ENCODE peak calls at places on chromosomes 5 and 9, in four cellular contexts. L is HCT116, Q is mucosa of descending colon, H is tibial artery. N is an unnamed sample.

GRCh38 chr5:89105836-89106235 is 222.9 kb upstream of the MEF2C start:
- DNase-seq in L (no peak), Q (no peak), H (no peak), N (no peak)

GRCh38 chr9:73118297-73118696 is 33.4 kb upstream of the ANXA1 start:
- DNase-seq in H (no peak), Q (no peak), L (no peak), N (no peak)

GRCh38 chr5:32708949-32709348 is 2.2 kb upstream of the NPR3 start:
- DNase-seq in Q (no peak), L (no peak), H (no peak), N (no peak)

GRCh38 chr5:39517800-39518199 is 93.0 kb upstream of the DAB2 start:
- DNase-seq in Q (no peak), H (no peak), L (no peak), N (no peak)

GRCh38 chr9:16367605-16368424 is 502.7 kb downstream of the BNC2 start:
- DNase-seq in L (no peak), Q (no peak), H (no peak), N (no peak)

GRCh38 chr9:26131891-26132290 is 453.6 kb upstream of the TUSC1 start:
- DNase-seq in L (no peak), Q (no peak), H (no peak), N (no peak)

GRCh38 chr5:167870055-167870454 is 421.4 kb upstream of the WWC1 start:
- DNase-seq in Q (no peak), L (no peak), H (no peak), N (no peak)

GRCh38 chr9:128258326-128258725 is 17.5 kb downstream of the GOLGA2 start:
- DNase-seq in Q (no peak), L (no peak), H (no peak), N (no peak)

GRCh38 chr9:4774209-4774608 is 18.5 kb upstream of the RCL1 start:
- DNase-seq in H (peak; percentile 79), L (no peak), Q (no peak), N (no peak)

GRCh38 chr5:142906863-142907671 is 136.9 kb downstream of the ARHGAP26 start:
- DNase-seq in Q (no peak), L (no peak), H (no peak), N (no peak)

GRCh38 chr9:74083681-74084433 is 413.3 kb upstream of the RORB start:
- DNase-seq in H (no peak), Q (no peak), L (no peak), N (no peak)

GRCh38 chr5:132813599-132814440 is 718 bp downstream of the SOWAHA start:
- DNase-seq in H (peak; percentile 68), L (no peak), Q (no peak), N (peak; percentile 47)

GRCh38 chr9:113973963-113974413 is 97.9 kb downstream of the ZNF618 start:
- DNase-seq in L (no peak), Q (no peak), H (no peak), N (no peak)

GRCh38 chr5:132850066-132850465 is 16.2 kb downstream of the GDF9 start:
- DNase-seq in L (no peak), Q (no peak), H (no peak), N (no peak)

GRCh38 chr9:99822596-99823391 is 1.1 kb downstream of the NR4A3 start:
- DNase-seq in L (no peak), Q (peak; percentile 56), H (peak; percentile 72), N (peak; percentile 48)

GRCh38 chr9:99103505-99103904 is 1.4 kb upstream of the TGFBR1 start:
- DNase-seq in H (no peak), Q (no peak), L (no peak), N (no peak)

DNA sequence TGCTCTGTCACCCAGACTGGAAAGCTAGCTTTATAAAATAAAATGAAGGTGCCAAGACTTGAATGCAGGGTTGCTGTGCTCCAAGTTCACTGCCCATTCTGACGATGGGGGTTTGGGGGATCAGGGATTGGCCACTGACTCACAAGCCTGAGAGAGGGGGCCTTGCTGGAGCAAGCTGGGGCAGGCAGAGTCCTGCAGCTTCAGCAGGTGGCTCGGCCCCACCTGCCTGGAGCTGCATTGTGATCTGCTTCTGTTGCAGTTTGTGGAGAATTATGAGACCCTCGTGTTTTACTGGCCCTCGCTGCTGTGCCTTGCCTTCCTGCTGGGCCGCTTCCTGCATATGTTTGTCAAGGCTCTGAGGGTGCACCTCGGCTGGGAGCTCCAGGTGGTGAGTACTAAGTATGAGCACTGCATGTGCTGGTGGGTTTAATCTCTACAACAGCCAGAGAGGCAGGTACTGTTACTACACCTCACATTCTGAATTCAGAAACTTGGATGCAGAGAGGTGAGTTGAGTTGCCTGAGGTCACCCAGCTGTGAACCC is 31.1 kb upstream of the CCDC180 start:
- DNase-seq in Q (no peak), L (no peak), H (no peak), N (no peak)
- TF ChIP-seq CTCF in Q (no peak), L (no peak), H (no peak), N (no peak)

GRCh38 chr5:172834570-172835245 is 657 bp downstream of the ERGIC1 start:
- DNase-seq in Q (peak; percentile 65), H (no peak), L (no peak), N (no peak)
- TF ChIP-seq CTCF in Q (no peak), H (no peak), L (no peak), N (no peak)

GRCh38 chr5:34686762-34687268 is 30.7 kb downstream of the RAI14 start:
- DNase-seq in H (peak; percentile 85), L (peak; percentile 94), Q (peak; percentile 56), N (no peak)
- TF ChIP-seq CTCF in H (no peak), L (no peak), Q (no peak), N (no peak)

GRCh38 chr9:96026655-96027213 is 151.2 kb downstream of the ERCC6L2 start:
- DNase-seq in H (no peak), L (no peak), Q (no peak), N (no peak)

GRCh38 chr9:96029722-96030515 is 154.4 kb downstream of the ERCC6L2 start:
- DNase-seq in H (no peak), Q (no peak), L (no peak), N (no peak)

GRCh38 chr9:96027271-96028131 is 152.0 kb downstream of the ERCC6L2 start:
- DNase-seq in H (no peak), L (no peak), Q (peak; percentile 52), N (no peak)

GRCh38 chr9:96022445-96023031 is 147.0 kb downstream of the ERCC6L2 start:
- DNase-seq in H (no peak), Q (no peak), L (no peak), N (no peak)

GRCh38 chr9:96025995-96026572 is 150.6 kb downstream of the ERCC6L2 start:
- DNase-seq in L (no peak), Q (peak; percentile 50), H (no peak), N (no peak)
- TF ChIP-seq CTCF in L (peak; percentile 18), Q (no peak), H (no peak), N (no peak)

DNA sequence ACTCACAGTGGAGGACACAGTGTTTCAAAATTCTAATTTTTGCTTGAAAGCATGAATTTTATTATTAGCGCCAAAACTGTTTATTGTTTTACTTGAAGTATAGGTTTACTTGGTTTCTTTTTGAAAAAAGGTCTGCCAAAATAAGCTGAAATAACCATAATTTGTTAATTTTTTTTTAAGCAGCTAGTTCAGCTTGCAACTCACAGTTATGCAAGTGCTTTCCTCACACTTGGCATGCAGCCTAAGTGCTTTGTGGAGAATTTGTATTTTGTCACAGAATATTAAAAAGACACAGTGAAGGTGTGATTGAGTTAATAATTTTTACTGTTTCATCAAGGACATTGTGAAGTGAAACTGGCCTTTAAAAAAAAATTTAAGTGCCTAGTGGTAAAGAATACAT is 21.6 kb downstream of the PBX3 start:
- DNase-seq in H (no peak), L (no peak), Q (no peak), N (no peak)
- TF ChIP-seq CTCF in H (no peak), L (no peak), Q (no peak), N (no peak)

GRCh38 chr5:141095263-141095641 is 837 bp downstream of the PCDHB2 start:
- DNase-seq in H (no peak), Q (no peak), L (no peak), N (no peak)

GRCh38 chr5:141100243-141100805 is at the start of gene PCDHB3:
- DNase-seq in L (peak; percentile 16), Q (no peak), H (no peak), N (no peak)

DNA sequence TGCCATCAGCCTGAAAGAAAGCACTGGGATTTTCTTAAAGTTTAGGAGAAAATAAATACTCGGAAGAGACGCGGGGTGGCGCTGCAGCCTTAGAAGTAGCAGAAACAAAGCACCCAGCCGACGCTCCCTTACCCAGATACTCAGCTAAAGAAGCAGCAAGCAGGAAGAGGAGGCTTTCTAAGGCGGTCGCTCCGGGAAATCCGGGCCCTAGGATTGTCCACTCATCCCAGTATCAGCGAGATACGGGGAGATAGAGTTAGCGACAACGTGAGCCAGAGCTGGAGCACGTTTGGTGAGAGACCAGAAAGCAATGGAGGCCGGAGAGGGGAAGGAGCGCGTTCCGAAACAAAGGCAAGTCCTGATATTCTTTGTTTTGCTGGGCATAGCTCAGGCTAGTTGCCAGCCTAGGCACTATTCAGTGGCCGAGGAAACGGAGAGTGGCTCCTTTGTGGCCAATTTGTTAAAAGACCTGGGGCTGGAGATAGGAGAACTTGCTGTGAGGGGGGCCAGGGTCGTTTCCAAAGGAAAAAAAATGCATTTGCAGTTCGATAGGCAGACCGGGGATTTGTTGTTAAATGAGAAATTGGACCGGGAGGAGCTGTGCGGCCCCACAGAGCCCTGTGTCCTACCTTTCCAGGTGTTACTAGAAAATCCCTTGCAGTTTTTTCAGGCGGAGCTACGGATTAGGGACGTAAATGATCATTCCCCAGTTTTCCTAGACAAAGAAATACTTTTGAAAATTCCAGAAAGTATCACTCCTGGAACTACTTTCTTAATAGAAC is at the start of gene PCDHB2:
- DNase-seq in H (no peak), L (no peak), Q (no peak), N (no peak)
- TF ChIP-seq CTCF in H (no peak), L (no peak), Q (no peak), N (no peak)

DNA sequence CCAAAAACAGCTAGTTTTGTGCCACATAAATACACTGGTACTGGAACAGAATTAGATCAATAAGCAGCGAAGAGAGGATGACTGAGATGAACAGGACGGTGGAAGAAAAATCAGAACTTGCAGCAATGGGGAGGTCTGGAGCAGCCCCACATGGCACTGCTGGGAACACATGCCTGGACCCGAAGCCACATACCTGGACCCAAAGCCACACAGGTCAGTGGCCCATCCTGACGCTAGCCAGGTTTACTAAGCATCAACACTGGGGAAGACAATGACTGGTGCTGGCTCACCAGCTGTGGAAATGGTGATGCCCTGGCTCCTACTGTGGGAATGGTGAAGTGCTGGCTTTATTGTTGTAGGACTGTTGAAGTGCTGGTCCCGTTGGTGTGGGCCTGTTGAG is 139.7 kb upstream of the IRX4 start:
- DNase-seq in L (no peak), Q (no peak), H (no peak), N (no peak)
- TF ChIP-seq CTCF in L (no peak), Q (no peak), H (no peak), N (no peak)

GRCh38 chr5:140855772-140856674 is at the start of gene PCDHA10:
- DNase-seq in L (peak; percentile 42), H (no peak), Q (peak; percentile 28), N (no peak)
- TF ChIP-seq CTCF in L (peak; percentile 29), H (no peak), Q (no peak), N (no peak)

N was measured in activated B cell treated with CpG ODN at 0.5 μM for 24 hours.